ENCODE peak calls at places on chromosomes 2 and 18, in five cellular contexts. One of them, this sample, is unnamed.

GRCh38 chr2:24010477-24011277 is 792 bp downstream of the MFSD2B start:
- DNase-seq in GM06990: no peak
- DNase-seq in globus pallidus: no peak
- DNase-seq in NCI-H1930: no peak
- DNase-seq in stimulated activated CD4-positive, alpha-beta T cell treated with anti-CD3 and anti-CD28 coated beads, Interleukin-4, amount 100 ng/mL, for 48 hours: no peak
- DNase-seq in this sample: no peak

GRCh38 chr2:8465560-8465959 is 216.3 kb upstream of the ID2 start:
- DNase-seq in GM06990: no peak
- DNase-seq in NCI-H1930: no peak
- DNase-seq in globus pallidus: no peak
- DNase-seq in stimulated activated CD4-positive, alpha-beta T cell treated with anti-CD3 and anti-CD28 coated beads, Interleukin-4, amount 100 ng/mL, for 48 hours: no peak
- DNase-seq in this sample: no peak

GRCh38 chr2:12803616-12804015 is 86.9 kb downstream of the TRIB2 start:
- DNase-seq in GM06990: no peak
- DNase-seq in globus pallidus: no peak
- DNase-seq in stimulated activated CD4-positive, alpha-beta T cell treated with anti-CD3 and anti-CD28 coated beads, Interleukin-4, amount 100 ng/mL, for 48 hours: no peak
- DNase-seq in NCI-H1930: no peak
- DNase-seq in this sample: no peak

GRCh38 chr2:68040078-68040477 is 22.7 kb downstream of the C1D start:
- DNase-seq in globus pallidus: no peak
- DNase-seq in stimulated activated CD4-positive, alpha-beta T cell treated with anti-CD3 and anti-CD28 coated beads, Interleukin-4, amount 100 ng/mL, for 48 hours: no peak
- DNase-seq in NCI-H1930: no peak
- DNase-seq in GM06990: no peak
- DNase-seq in this sample: no peak

GRCh38 chr18:79588636-79589481 is 90.7 kb upstream of the CTDP1 start:
- DNase-seq in stimulated activated CD4-positive, alpha-beta T cell treated with anti-CD3 and anti-CD28 coated beads, Interleukin-4, amount 100 ng/mL, for 48 hours: no peak
- DNase-seq in globus pallidus: peak; percentile 29
- DNase-seq in GM06990: no peak
- DNase-seq in NCI-H1930: no peak
- DNase-seq in this sample: no peak

GRCh38 chr2:55311444-55311870 is 42.4 kb upstream of the MTIF2 start:
- DNase-seq in GM06990: peak; percentile 73
- DNase-seq in NCI-H1930: no peak
- DNase-seq in globus pallidus: no peak
- DNase-seq in stimulated activated CD4-positive, alpha-beta T cell treated with anti-CD3 and anti-CD28 coated beads, Interleukin-4, amount 100 ng/mL, for 48 hours: peak; percentile 13
- DNase-seq in this sample: no peak

GRCh38 chr2:172836386-172837200 is 100.9 kb downstream of the RAPGEF4 start:
- DNase-seq in globus pallidus: no peak
- DNase-seq in GM06990: no peak
- DNase-seq in NCI-H1930: no peak
- DNase-seq in stimulated activated CD4-positive, alpha-beta T cell treated with anti-CD3 and anti-CD28 coated beads, Interleukin-4, amount 100 ng/mL, for 48 hours: no peak
- DNase-seq in this sample: no peak

GRCh38 chr2:96665083-96665569 is 22.6 kb downstream of the FER1L5 start:
- DNase-seq in globus pallidus: no peak
- DNase-seq in NCI-H1930: no peak
- DNase-seq in stimulated activated CD4-positive, alpha-beta T cell treated with anti-CD3 and anti-CD28 coated beads, Interleukin-4, amount 100 ng/mL, for 48 hours: no peak
- DNase-seq in GM06990: no peak
- DNase-seq in this sample: no peak

GRCh38 chr2:220076734-220077133 is 449.3 kb downstream of the SLC4A3 start:
- DNase-seq in GM06990: no peak
- DNase-seq in globus pallidus: no peak
- DNase-seq in stimulated activated CD4-positive, alpha-beta T cell treated with anti-CD3 and anti-CD28 coated beads, Interleukin-4, amount 100 ng/mL, for 48 hours: no peak
- DNase-seq in NCI-H1930: no peak
- DNase-seq in this sample: no peak

GRCh38 chr2:63000801-63001200 is 49.8 kb upstream of the OTX1 start:
- DNase-seq in globus pallidus: no peak
- DNase-seq in GM06990: no peak
- DNase-seq in NCI-H1930: no peak
- DNase-seq in stimulated activated CD4-positive, alpha-beta T cell treated with anti-CD3 and anti-CD28 coated beads, Interleukin-4, amount 100 ng/mL, for 48 hours: no peak
- DNase-seq in this sample: no peak

GRCh38 chr18:20971886-20972267 is 139.7 kb downstream of the ROCK1 start:
- DNase-seq in stimulated activated CD4-positive, alpha-beta T cell treated with anti-CD3 and anti-CD28 coated beads, Interleukin-4, amount 100 ng/mL, for 48 hours: no peak
- DNase-seq in globus pallidus: no peak
- DNase-seq in GM06990: no peak
- DNase-seq in NCI-H1930: no peak
- DNase-seq in this sample: no peak

GRCh38 chr2:189638305-189639002 is 22.8 kb upstream of the ASNSD1 start:
- DNase-seq in GM06990: no peak
- DNase-seq in stimulated activated CD4-positive, alpha-beta T cell treated with anti-CD3 and anti-CD28 coated beads, Interleukin-4, amount 100 ng/mL, for 48 hours: no peak
- DNase-seq in globus pallidus: no peak
- DNase-seq in NCI-H1930: no peak
- DNase-seq in this sample: no peak

GRCh38 chr18:44935455-44935854 is 254.8 kb downstream of the SETBP1 start:
- DNase-seq in NCI-H1930: no peak
- DNase-seq in GM06990: no peak
- DNase-seq in stimulated activated CD4-positive, alpha-beta T cell treated with anti-CD3 and anti-CD28 coated beads, Interleukin-4, amount 100 ng/mL, for 48 hours: no peak
- DNase-seq in globus pallidus: no peak
- DNase-seq in this sample: no peak

GRCh38 chr2:37855283-37856041 is 69.6 kb upstream of the RMDN2 start:
- DNase-seq in NCI-H1930: no peak
- DNase-seq in globus pallidus: peak; percentile 16
- DNase-seq in stimulated activated CD4-positive, alpha-beta T cell treated with anti-CD3 and anti-CD28 coated beads, Interleukin-4, amount 100 ng/mL, for 48 hours: no peak
- DNase-seq in GM06990: no peak
- DNase-seq in this sample: no peak

GRCh38 chr2:78601113-78601512 is 424.4 kb upstream of the REG3G start:
- DNase-seq in GM06990: no peak
- DNase-seq in globus pallidus: no peak
- DNase-seq in NCI-H1930: no peak
- DNase-seq in stimulated activated CD4-positive, alpha-beta T cell treated with anti-CD3 and anti-CD28 coated beads, Interleukin-4, amount 100 ng/mL, for 48 hours: no peak
- DNase-seq in this sample: no peak

GRCh38 chr2:43073373-43073772 is 153.0 kb downstream of the ZFP36L2 start:
- DNase-seq in stimulated activated CD4-positive, alpha-beta T cell treated with anti-CD3 and anti-CD28 coated beads, Interleukin-4, amount 100 ng/mL, for 48 hours: no peak
- DNase-seq in GM06990: no peak
- DNase-seq in globus pallidus: no peak
- DNase-seq in NCI-H1930: no peak
- DNase-seq in this sample: no peak

GRCh38 chr2:127640082-127641072 is 5.6 kb upstream of the GPR17 start:
- DNase-seq in globus pallidus: no peak
- DNase-seq in NCI-H1930: no peak
- DNase-seq in GM06990: peak; percentile 73
- DNase-seq in stimulated activated CD4-positive, alpha-beta T cell treated with anti-CD3 and anti-CD28 coated beads, Interleukin-4, amount 100 ng/mL, for 48 hours: no peak
- DNase-seq in this sample: no peak

GRCh38 chr2:106878206-106878605 is 7.8 kb downstream of the ST6GAL2 start:
- DNase-seq in globus pallidus: no peak
- DNase-seq in NCI-H1930: no peak
- DNase-seq in GM06990: no peak
- DNase-seq in stimulated activated CD4-positive, alpha-beta T cell treated with anti-CD3 and anti-CD28 coated beads, Interleukin-4, amount 100 ng/mL, for 48 hours: no peak
- DNase-seq in this sample: no peak

GRCh38 chr2:98372121-98372520 is 25.9 kb downstream of the CNGA3 start:
- DNase-seq in NCI-H1930: no peak
- DNase-seq in GM06990: no peak
- DNase-seq in stimulated activated CD4-positive, alpha-beta T cell treated with anti-CD3 and anti-CD28 coated beads, Interleukin-4, amount 100 ng/mL, for 48 hours: no peak
- DNase-seq in globus pallidus: no peak
- DNase-seq in this sample: no peak

GRCh38 chr2:62941413-62941812 is 109.2 kb upstream of the OTX1 start:
- DNase-seq in NCI-H1930: no peak
- DNase-seq in globus pallidus: no peak
- DNase-seq in GM06990: no peak
- DNase-seq in stimulated activated CD4-positive, alpha-beta T cell treated with anti-CD3 and anti-CD28 coated beads, Interleukin-4, amount 100 ng/mL, for 48 hours: no peak
- DNase-seq in this sample: no peak

GRCh38 chr2:219142329-219142728 is 18.3 kb downstream of the NHEJ1 start:
- DNase-seq in stimulated activated CD4-positive, alpha-beta T cell treated with anti-CD3 and anti-CD28 coated beads, Interleukin-4, amount 100 ng/mL, for 48 hours: no peak
- DNase-seq in NCI-H1930: no peak
- DNase-seq in GM06990: no peak
- DNase-seq in globus pallidus: no peak
- DNase-seq in this sample: no peak